ENCODE peak calls at places on chromosome 13, in five cellular contexts. One of them, this sample, is unnamed.

GRCh38 chr13:72537400-72537780 is 190.0 kb downstream of the MZT1 start:
- DNase-seq in breast epithelium: no peak
- DNase-seq in mucosa of descending colon: no peak
- DNase-seq in thoracic aorta: no peak
- DNase-seq in HepG2: peak; percentile 16
- DNase-seq in this sample: no peak

GRCh38 chr13:38348890-38349289 is 761 bp upstream of the UFM1 start:
- DNase-seq in breast epithelium: no peak
- DNase-seq in mucosa of descending colon: no peak
- DNase-seq in thoracic aorta: no peak
- DNase-seq in HepG2: no peak
- DNase-seq in this sample: peak; percentile 15

GRCh38 chr13:113759525-113760137 is 605 bp downstream of the TMEM255B start:
- DNase-seq in breast epithelium: no peak
- DNase-seq in mucosa of descending colon: no peak
- DNase-seq in thoracic aorta: no peak
- DNase-seq in HepG2: no peak
- DNase-seq in this sample: peak; percentile 8

GRCh38 chr13:94192576-94192975 is 286.9 kb downstream of the DCT start:
- DNase-seq in breast epithelium: no peak
- DNase-seq in mucosa of descending colon: peak; percentile 23
- DNase-seq in thoracic aorta: no peak
- DNase-seq in HepG2: peak; percentile 30
- DNase-seq in this sample: peak; percentile 25

GRCh38 chr13:51955281-51955771 is 55.9 kb downstream of the ATP7B start:
- DNase-seq in breast epithelium: no peak
- DNase-seq in mucosa of descending colon: peak; percentile 75
- DNase-seq in thoracic aorta: no peak
- DNase-seq in HepG2: no peak
- DNase-seq in this sample: no peak

GRCh38 chr13:21399741-21400140 is 59.4 kb downstream of the ZDHHC20 start:
- DNase-seq in breast epithelium: no peak
- DNase-seq in mucosa of descending colon: no peak
- DNase-seq in thoracic aorta: no peak
- DNase-seq in HepG2: no peak
- DNase-seq in this sample: no peak

GRCh38 chr13:46062190-46062589 is 9.6 kb upstream of the ZC3H13 start:
- DNase-seq in breast epithelium: no peak
- DNase-seq in mucosa of descending colon: no peak
- DNase-seq in thoracic aorta: no peak
- DNase-seq in HepG2: no peak
- DNase-seq in this sample: no peak

GRCh38 chr13:73168993-73169401 is 110.2 kb downstream of the KLF5 start:
- DNase-seq in breast epithelium: no peak
- DNase-seq in mucosa of descending colon: peak; percentile 53
- DNase-seq in thoracic aorta: no peak
- DNase-seq in HepG2: no peak
- DNase-seq in this sample: no peak

GRCh38 chr13:95743192-95743591 is 66.3 kb downstream of the DNAJC3 start:
- DNase-seq in breast epithelium: no peak
- DNase-seq in mucosa of descending colon: no peak
- DNase-seq in thoracic aorta: no peak
- DNase-seq in HepG2: no peak
- DNase-seq in this sample: no peak

GRCh38 chr13:60220072-60220471 is 56.3 kb upstream of the DIAPH3 start:
- DNase-seq in breast epithelium: no peak
- DNase-seq in mucosa of descending colon: no peak
- DNase-seq in thoracic aorta: no peak
- DNase-seq in HepG2: no peak
- DNase-seq in this sample: no peak

GRCh38 chr13:98976338-98976737 is 1.5 kb downstream of the DOCK9 start:
- DNase-seq in breast epithelium: no peak
- DNase-seq in mucosa of descending colon: no peak
- DNase-seq in thoracic aorta: no peak
- DNase-seq in HepG2: no peak
- DNase-seq in this sample: no peak

GRCh38 chr13:44302233-44302632 is 71.4 kb upstream of the SERP2 start:
- DNase-seq in breast epithelium: no peak
- DNase-seq in mucosa of descending colon: no peak
- DNase-seq in thoracic aorta: no peak
- DNase-seq in HepG2: no peak
- DNase-seq in this sample: no peak

GRCh38 chr13:76226941-76227340 is 590.8 kb downstream of the LMO7 start:
- DNase-seq in breast epithelium: no peak
- DNase-seq in mucosa of descending colon: no peak
- DNase-seq in thoracic aorta: no peak
- DNase-seq in HepG2: no peak
- DNase-seq in this sample: no peak

GRCh38 chr13:106471957-106472543 is 63.4 kb downstream of the EFNB2 start:
- DNase-seq in breast epithelium: no peak
- DNase-seq in mucosa of descending colon: peak; percentile 62
- DNase-seq in thoracic aorta: peak; percentile 62
- DNase-seq in HepG2: peak; percentile 1
- DNase-seq in this sample: peak; percentile 21

GRCh38 chr13:38417727-38418126 is 68.1 kb downstream of the UFM1 start:
- DNase-seq in breast epithelium: no peak
- DNase-seq in mucosa of descending colon: no peak
- DNase-seq in thoracic aorta: no peak
- DNase-seq in HepG2: peak; percentile 8
- DNase-seq in this sample: no peak

GRCh38 chr13:114125589-114125988 is 6.8 kb downstream of the RASA3 start:
- DNase-seq in breast epithelium: no peak
- DNase-seq in mucosa of descending colon: no peak
- DNase-seq in thoracic aorta: no peak
- DNase-seq in HepG2: no peak
- DNase-seq in this sample: no peak

GRCh38 chr13:99217461-99218101 is 16.9 kb downstream of the UBAC2 start:
- DNase-seq in breast epithelium: no peak
- DNase-seq in mucosa of descending colon: no peak
- DNase-seq in thoracic aorta: no peak
- DNase-seq in HepG2: no peak
- DNase-seq in this sample: no peak

GRCh38 chr13:45529758-45530157 is 65.0 kb downstream of the COG3 start:
- DNase-seq in breast epithelium: no peak
- DNase-seq in mucosa of descending colon: no peak
- DNase-seq in thoracic aorta: no peak
- DNase-seq in HepG2: no peak
- DNase-seq in this sample: no peak

GRCh38 chr13:98528663-98529064 is 48.2 kb downstream of the STK24 start:
- DNase-seq in breast epithelium: no peak
- DNase-seq in mucosa of descending colon: no peak
- DNase-seq in thoracic aorta: no peak
- DNase-seq in HepG2: no peak
- DNase-seq in this sample: no peak

GRCh38 chr13:50198508-50198907 is 183.3 kb downstream of the KCNRG start:
- DNase-seq in breast epithelium: no peak
- DNase-seq in mucosa of descending colon: no peak
- DNase-seq in thoracic aorta: no peak
- DNase-seq in HepG2: no peak
- DNase-seq in this sample: no peak

GRCh38 chr13:99956473-99957349 is 14.9 kb downstream of the ZIC5 start:
- DNase-seq in breast epithelium: no peak
- DNase-seq in mucosa of descending colon: no peak
- DNase-seq in thoracic aorta: no peak
- DNase-seq in HepG2: peak; percentile 81
- DNase-seq in this sample: no peak

GRCh38 chr13:22047785-22048104 is 376.9 kb downstream of the FGF9 start:
- DNase-seq in breast epithelium: no peak
- DNase-seq in mucosa of descending colon: no peak
- DNase-seq in thoracic aorta: no peak
- DNase-seq in HepG2: no peak
- DNase-seq in this sample: no peak

GRCh38 chr13:65783383-65783782 is 1446.8 kb downstream of the PCDH9 start:
- DNase-seq in breast epithelium: no peak
- DNase-seq in mucosa of descending colon: no peak
- DNase-seq in thoracic aorta: no peak
- DNase-seq in HepG2: no peak
- DNase-seq in this sample: no peak

GRCh38 chr13:79062291-79062690 is 343.8 kb downstream of the RBM26 start:
- DNase-seq in breast epithelium: no peak
- DNase-seq in mucosa of descending colon: no peak
- DNase-seq in thoracic aorta: no peak
- DNase-seq in HepG2: no peak
- DNase-seq in this sample: no peak
- TF ChIP-seq CTCF in breast epithelium: no peak
- TF ChIP-seq CTCF in mucosa of descending colon: no peak
- TF ChIP-seq CTCF in thoracic aorta: no peak
- TF ChIP-seq CTCF in HepG2: no peak
- TF ChIP-seq CTCF in this sample: no peak

DNA sequence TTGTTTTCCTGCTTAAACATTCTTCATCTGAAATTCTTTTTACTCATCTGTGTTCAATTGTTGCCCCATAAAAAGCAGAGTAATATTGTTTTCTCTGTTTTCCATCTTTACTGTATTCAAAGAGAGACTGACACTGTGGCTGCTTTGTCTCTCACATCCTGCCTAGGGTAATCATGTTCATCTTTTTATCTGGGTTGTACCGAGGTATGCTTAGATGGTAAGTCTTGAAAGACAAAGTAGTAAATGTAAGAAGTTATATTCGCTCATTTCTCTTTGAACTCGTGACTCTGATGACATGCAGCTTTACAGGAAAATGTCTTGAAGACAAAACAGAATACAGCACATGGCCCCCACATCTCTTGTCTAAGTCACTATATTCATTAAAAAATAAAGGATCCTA is 20.0 kb upstream of the CYSLTR2 start:
- DNase-seq in breast epithelium: no peak
- DNase-seq in mucosa of descending colon: no peak
- DNase-seq in thoracic aorta: no peak
- DNase-seq in HepG2: no peak
- DNase-seq in this sample: no peak
- H3K9me3 ChIP-seq in breast epithelium: peaks cover 13% of the 10 kb centered on the region
- H3K9me3 ChIP-seq in mucosa of descending colon: peaks cover 10% of the 10 kb centered on the region
- H3K9me3 ChIP-seq in thoracic aorta: peaks cover 9% of the 10 kb centered on the region
- H3K9me3 ChIP-seq in HepG2: peaks cover 16% of the 10 kb centered on the region
- H3K9me3 ChIP-seq in this sample: peaks cover 5% of the 10 kb centered on the region

GRCh38 chr13:41554180-41554579 is 96.8 kb downstream of the RGCC start:
- DNase-seq in breast epithelium: no peak
- DNase-seq in mucosa of descending colon: no peak
- DNase-seq in thoracic aorta: no peak
- DNase-seq in HepG2: no peak
- DNase-seq in this sample: no peak

GRCh38 chr13:41558781-41559560 is 101.6 kb downstream of the RGCC start:
- DNase-seq in breast epithelium: no peak
- DNase-seq in mucosa of descending colon: no peak
- DNase-seq in thoracic aorta: no peak
- DNase-seq in HepG2: no peak
- DNase-seq in this sample: no peak

GRCh38 chr13:41557719-41558118 is 100.4 kb downstream of the RGCC start:
- DNase-seq in breast epithelium: no peak
- DNase-seq in mucosa of descending colon: no peak
- DNase-seq in thoracic aorta: no peak
- DNase-seq in HepG2: no peak
- DNase-seq in this sample: no peak

GRCh38 chr13:41552031-41552430 is 94.7 kb downstream of the RGCC start:
- DNase-seq in breast epithelium: no peak
- DNase-seq in mucosa of descending colon: no peak
- DNase-seq in thoracic aorta: no peak
- DNase-seq in HepG2: no peak
- DNase-seq in this sample: no peak

DNA sequence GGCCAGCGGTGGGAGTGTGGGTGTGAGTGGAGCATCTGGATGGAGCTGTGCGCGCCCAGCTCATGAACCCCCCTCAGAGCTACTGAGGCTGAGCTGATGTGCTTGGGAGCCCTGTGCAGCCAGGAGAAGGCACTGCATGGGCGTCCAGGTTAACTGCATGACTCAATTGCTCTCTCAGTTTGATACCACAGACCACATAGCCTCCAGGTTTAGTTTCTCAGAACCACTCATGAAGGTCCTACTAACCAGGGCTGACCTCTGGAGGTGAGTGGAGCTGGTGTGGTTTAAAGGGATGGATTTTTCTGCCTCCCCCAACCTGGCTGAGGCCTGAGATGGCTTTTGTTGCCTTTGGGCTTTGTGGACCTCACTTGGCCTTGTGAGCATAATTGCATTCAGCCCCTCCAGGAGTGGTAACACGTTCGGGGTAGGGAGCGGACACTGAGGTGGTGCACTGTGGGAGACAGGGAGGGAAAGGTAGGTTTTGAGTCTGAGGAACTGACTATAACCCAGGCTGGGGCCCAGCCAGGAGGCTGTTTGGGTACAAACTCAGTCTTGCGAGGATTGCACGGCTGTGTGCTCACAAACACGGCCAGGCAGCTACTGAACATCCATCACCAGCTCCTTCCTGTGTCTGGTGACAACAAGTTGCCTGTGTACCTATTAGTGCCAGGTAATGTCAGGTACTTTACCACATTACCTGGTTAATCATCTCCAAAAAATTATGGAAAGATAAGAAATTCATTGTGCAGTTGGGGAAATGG is 97.5 kb downstream of the RGCC start:
- DNase-seq in breast epithelium: no peak
- DNase-seq in mucosa of descending colon: no peak
- DNase-seq in thoracic aorta: no peak
- DNase-seq in HepG2: no peak
- DNase-seq in this sample: no peak
- TF ChIP-seq CTCF in breast epithelium: no peak
- TF ChIP-seq CTCF in mucosa of descending colon: no peak
- TF ChIP-seq CTCF in thoracic aorta: no peak
- TF ChIP-seq CTCF in HepG2: no peak
- TF ChIP-seq CTCF in this sample: no peak

GRCh38 chr13:80828759-80829158 is 487.8 kb upstream of the SPRY2 start:
- DNase-seq in breast epithelium: no peak
- DNase-seq in mucosa of descending colon: no peak
- DNase-seq in thoracic aorta: no peak
- DNase-seq in HepG2: no peak
- DNase-seq in this sample: no peak

GRCh38 chr13:80830431-80830830 is 489.5 kb upstream of the SPRY2 start:
- DNase-seq in breast epithelium: no peak
- DNase-seq in mucosa of descending colon: no peak
- DNase-seq in thoracic aorta: no peak
- DNase-seq in HepG2: no peak
- DNase-seq in this sample: peak; percentile 80

GRCh38 chr13:80824231-80824630 is 483.3 kb upstream of the SPRY2 start:
- DNase-seq in breast epithelium: no peak
- DNase-seq in mucosa of descending colon: no peak
- DNase-seq in thoracic aorta: no peak
- DNase-seq in HepG2: no peak
- DNase-seq in this sample: no peak

GRCh38 chr13:80823472-80823871 is 482.5 kb upstream of the SPRY2 start:
- DNase-seq in breast epithelium: no peak
- DNase-seq in mucosa of descending colon: no peak
- DNase-seq in thoracic aorta: no peak
- DNase-seq in HepG2: no peak
- DNase-seq in this sample: no peak

GRCh38 chr13:80825276-80825675 is 484.4 kb upstream of the SPRY2 start:
- DNase-seq in breast epithelium: no peak
- DNase-seq in mucosa of descending colon: no peak
- DNase-seq in thoracic aorta: no peak
- DNase-seq in HepG2: no peak
- DNase-seq in this sample: no peak
- H3K9me3 ChIP-seq in breast epithelium: peaks cover 4% of the 10 kb centered on the region
- H3K9me3 ChIP-seq in mucosa of descending colon: peaks cover 10% of the 10 kb centered on the region
- H3K9me3 ChIP-seq in thoracic aorta: peaks cover 3% of the 10 kb centered on the region
- H3K9me3 ChIP-seq in HepG2: peaks cover 79% of the 10 kb centered on the region
- H3K9me3 ChIP-seq in this sample: no peaks in the 10 kb centered on the region